ENCODE peak calls at places on chromosomes 4 and X, in five cellular contexts. K is stomach, F is OCI-LY7, H is A549, J is HCT116. C is an unnamed sample. For H3K4me1, the result is how much of the 10 kb centered on the place peaks cover.

GRCh38 chr4:1727117-1728031 is 6.1 kb downstream of the TACC3 start:
- DNase-seq in J (no peak), F (no peak), K (peak), H (peak), C (peak)

GRCh38 chrX:37847733-37848197 is 394 bp upstream of the DYNLT3 start:
- DNase-seq in J (no peak), F (no peak), K (no peak), H (no peak), C (no peak)

GRCh38 chr4:761086-761485 is 55.5 kb downstream of the PCGF3 start:
- DNase-seq in J (no peak), K (no peak), H (no peak), F (no peak), C (no peak)

GRCh38 chr4:6450709-6451108 is 21.7 kb downstream of the PPP2R2C start:
- DNase-seq in K (no peak), J (no peak), F (no peak), H (no peak), C (no peak)

GRCh38 chr4:73066928-73067327 is 2.6 kb downstream of the COX18 start:
- DNase-seq in H (no peak), K (no peak), F (no peak), J (no peak), C (no peak)

GRCh38 chrX:48511561-48511960 is 2.8 kb downstream of the PORCN start:
- DNase-seq in H (peak), J (no peak), K (no peak), F (no peak), C (no peak)

GRCh38 chr4:55635760-55636621 is at the start of gene NMU:
- DNase-seq in H (no peak), F (no peak), J (peak), K (peak), C (peak)

GRCh38 chr4:2261853-2262144 is at the start of gene MXD4:
- DNase-seq in F (no peak), J (no peak), H (no peak), K (no peak), C (no peak)

GRCh38 chrX:129793604-129794191 is 13.9 kb downstream of the SASH3 start:
- DNase-seq in K (no peak), J (no peak), F (no peak), H (no peak), C (no peak)

GRCh38 chr4:139933104-139933503 is 220.9 kb downstream of the MAML3 start:
- DNase-seq in J (no peak), F (no peak), H (no peak), K (no peak), C (no peak)

GRCh38 chr4:150117094-150117493 is 38.8 kb downstream of the DCLK2 start:
- DNase-seq in J (no peak), H (no peak), F (no peak), K (no peak), C (no peak)

DNA sequence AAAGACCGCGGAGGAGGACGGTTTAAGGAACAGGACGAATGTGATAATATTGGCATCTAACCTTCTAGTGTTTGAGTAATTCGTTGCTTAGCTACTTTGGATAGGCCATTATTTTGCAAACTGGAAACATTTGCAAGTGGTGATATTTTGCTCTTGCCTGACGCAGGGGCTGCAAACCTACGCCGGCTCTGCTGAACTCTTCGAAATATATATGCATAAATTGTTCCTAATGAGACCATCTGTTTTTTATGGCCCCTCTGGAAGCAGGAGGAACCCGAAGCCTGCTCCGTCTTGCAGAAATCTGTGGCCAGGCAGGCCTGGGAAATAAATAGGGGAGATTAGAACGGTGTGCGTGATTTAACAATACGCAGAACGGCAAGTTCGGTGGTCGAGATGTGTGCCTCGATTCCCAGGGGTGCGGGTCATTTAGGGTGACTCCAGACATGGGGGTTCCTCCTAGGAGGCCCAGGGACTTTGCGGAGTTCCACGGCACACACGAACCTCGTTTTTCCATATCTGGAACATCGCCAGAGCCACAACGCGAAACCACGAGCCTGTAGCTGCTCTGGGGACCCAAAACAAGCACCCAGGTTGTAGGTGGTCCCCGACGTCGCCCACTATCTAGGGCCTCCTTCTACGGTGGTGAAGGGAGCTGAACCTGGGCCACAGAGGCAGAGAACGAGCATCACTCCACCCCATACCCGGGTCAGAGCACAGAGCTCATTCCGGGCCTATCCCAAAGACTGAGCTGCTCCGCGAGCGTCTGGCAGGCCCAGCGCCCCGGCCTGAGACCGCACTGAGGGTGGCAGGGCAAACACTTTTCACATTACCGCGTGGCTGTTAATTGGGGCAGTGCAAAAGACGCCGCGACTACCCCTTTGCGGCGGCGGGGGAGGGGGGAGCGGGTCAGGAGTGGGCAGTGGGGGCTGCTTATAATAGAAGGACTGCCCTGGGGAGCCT is 89.7 kb downstream of the BCOR start:
- DNase-seq in F (no peak), K (no peak), J (no peak), H (no peak), C (no peak)
- H3K4me1 ChIP-seq in F (under half), K (under half), J (under half), H (under half), C (under half)

DNA sequence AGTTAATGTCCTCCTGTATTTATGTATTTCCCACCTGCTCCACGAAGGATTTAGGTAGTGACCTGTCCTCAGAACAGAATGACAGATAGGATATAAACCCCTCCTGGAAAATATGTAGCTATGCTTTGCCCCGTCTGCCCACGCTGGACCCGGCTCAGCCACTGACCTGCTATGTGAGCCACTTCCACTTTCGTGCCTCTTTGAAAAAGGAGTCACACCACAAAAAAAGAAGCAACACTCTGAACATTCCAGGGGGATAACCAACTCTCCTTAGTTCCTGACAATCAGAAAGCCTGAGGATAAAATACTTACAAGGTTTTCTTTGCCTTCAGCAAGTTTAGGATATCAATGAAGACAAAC is 11.1 kb downstream of the ACSL1 start:
- DNase-seq in H (no peak), F (no peak), K (no peak), J (no peak), C (no peak)
- H3K4me1 ChIP-seq in H (half or more), F (half or more), K (under half), J (under half), C (under half)

GRCh38 chrX:65686246-65686645 is 18.8 kb downstream of the MSN start:
- DNase-seq in K (no peak), J (no peak), F (no peak), H (no peak), C (no peak)

GRCh38 chrX:65688403-65688881 is 21.0 kb downstream of the MSN start:
- DNase-seq in F (peak), K (no peak), H (no peak), J (no peak), C (peak)

GRCh38 chrX:65687367-65687766 is 19.9 kb downstream of the MSN start:
- DNase-seq in J (no peak), F (no peak), K (no peak), H (no peak), C (no peak)

GRCh38 chrX:65681810-65682209 is 14.4 kb downstream of the MSN start:
- DNase-seq in F (no peak), H (no peak), J (no peak), K (no peak), C (no peak)

DNA sequence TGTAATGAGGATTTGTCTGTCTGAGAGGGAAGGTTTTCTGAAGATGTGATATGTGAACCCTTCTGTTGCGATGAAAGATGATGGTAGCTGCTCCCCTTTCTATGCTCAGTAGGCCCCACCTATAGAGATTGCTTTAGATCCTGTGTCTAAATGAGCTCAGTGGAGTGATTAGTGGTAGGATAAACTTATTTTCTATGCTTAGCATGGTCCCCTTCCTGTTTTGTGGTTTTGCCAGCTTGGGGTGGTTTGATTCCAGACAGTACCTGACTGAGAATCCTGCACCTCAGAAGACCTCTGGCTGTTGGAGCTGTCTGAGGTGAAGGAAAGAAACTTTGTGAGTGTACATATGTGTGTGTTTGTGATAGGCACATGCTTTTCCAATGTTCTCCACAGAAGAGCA is 17.7 kb downstream of the MSN start:
- DNase-seq in K (no peak), F (no peak), H (no peak), J (no peak), C (no peak)
- H3K4me1 ChIP-seq in K (under half), F (half or more), H (half or more), J (under half), C (under half)

DNA sequence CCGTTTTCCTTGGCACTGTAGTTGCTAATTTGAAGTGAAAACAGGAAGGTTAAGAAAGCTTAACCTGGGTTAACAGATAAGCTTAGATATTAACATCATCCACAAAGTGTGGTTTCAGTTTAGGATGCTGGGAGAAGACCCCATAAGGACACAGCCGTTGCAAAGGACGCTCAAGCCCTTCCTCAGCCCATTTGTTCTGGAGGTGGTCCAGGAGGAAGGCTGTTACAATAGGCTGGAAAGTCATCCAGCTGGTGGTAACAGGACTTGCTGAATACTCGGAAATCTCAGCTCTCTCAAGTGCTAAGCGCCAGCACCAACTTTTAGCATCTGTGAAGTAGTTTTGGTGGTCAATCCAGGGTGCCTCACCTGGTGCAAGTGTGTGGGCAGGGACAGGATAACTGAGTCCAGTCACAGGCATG is 14.2 kb downstream of the CHST7 start:
- DNase-seq in H (no peak), F (no peak), J (no peak), K (no peak), C (no peak)
- H3K4me1 ChIP-seq in H (half or more), F (under half), J (half or more), K (under half), C (under half)

GRCh38 chr4:31156221-31156620 is 436.1 kb downstream of the PCDH7 start:
- DNase-seq in H (no peak), J (no peak), F (no peak), K (no peak), C (no peak)
- H3K4me1 ChIP-seq in H (under half), J (under half), F (under half), K (under half), C (under half)

DNA sequence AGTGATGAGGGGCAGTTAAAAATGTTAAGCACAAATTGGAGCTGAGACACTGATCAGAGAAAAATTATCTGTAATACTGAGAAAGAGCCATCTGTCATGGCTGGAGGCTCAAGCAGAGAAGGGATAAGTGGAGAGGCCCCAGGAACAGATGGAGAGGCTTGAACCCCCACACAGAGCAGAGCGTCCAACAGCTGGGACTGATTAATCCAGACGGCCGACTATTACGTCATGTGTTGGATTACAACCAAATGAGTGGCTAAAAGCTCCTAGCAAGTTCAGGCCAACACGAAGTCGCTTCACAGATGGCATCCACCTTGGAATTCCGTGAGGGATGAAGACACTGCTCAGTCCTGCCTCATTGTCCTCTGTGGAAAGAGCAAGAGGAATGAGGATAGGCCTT is 57.7 kb upstream of the ATXN3L start:
- DNase-seq in F (no peak), K (no peak), J (no peak), H (no peak), C (no peak)
- H3K4me1 ChIP-seq in F (under half), K (under half), J (under half), H (under half), C (under half)

DNA sequence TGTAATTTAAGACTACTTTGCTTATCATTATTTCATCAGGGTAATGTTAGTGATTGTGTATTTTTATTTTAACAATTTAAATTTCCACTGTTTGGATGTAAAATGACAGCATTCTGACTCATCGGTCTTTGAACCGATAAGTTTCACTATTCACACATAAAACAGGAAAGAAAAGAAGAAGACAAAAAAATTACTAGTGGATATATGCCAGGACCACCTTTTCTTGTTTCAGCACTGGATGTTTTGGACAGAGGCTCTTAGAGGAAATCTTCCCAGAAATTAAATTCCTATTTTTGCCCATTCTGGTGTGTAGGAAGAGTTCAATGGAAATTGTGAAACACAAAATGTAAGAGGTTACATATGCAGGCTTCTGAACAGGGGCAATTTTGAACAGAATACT is 57.4 kb downstream of the VEGFC start:
- DNase-seq in F (no peak), K (no peak), H (no peak), J (no peak), C (no peak)
- H3K4me1 ChIP-seq in F (under half), K (under half), H (under half), J (under half), C (under half)

GRCh38 chr4:161343188-161343950 is 820.4 kb downstream of the FSTL5 start:
- DNase-seq in H (no peak), J (no peak), K (no peak), F (no peak), C (no peak)
- H3K4me1 ChIP-seq in H (under half), J (under half), K (under half), F (under half), C (under half)

GRCh38 chr4:8399298-8399697 is 41.2 kb downstream of the ACOX3 start:
- DNase-seq in K (no peak), J (no peak), H (no peak), F (no peak), C (no peak)
- H3K4me1 ChIP-seq in K (under half), J (under half), H (under half), F (under half), C (under half)

C was measured in Peyer's patch.